ENCODE peak calls at places on chromosomes 16 and 17, in four cellular contexts. B is keratinocyte, Q is esophagus muscularis mucosa, Y is breast epithelium. O is an unnamed sample.

GRCh38 chr16:8094696-8095095 is 495.6 kb downstream of the TMEM114 start:
- DNase-seq in B (no peak), Q (no peak), Y (no peak), O (no peak)

GRCh38 chr17:27513849-27514248 is 57.6 kb downstream of the KSR1 start:
- DNase-seq in Q (no peak), B (no peak), Y (no peak), O (no peak)

GRCh38 chr17:9256944-9257629 is 235.8 kb downstream of the NTN1 start:
- DNase-seq in B (no peak), Q (no peak), Y (no peak), O (no peak)

GRCh38 chr17:65278050-65278819 is 141.1 kb downstream of the RGS9 start:
- DNase-seq in Y (no peak), Q (no peak), B (no peak), O (no peak)

GRCh38 chr16:84196727-84197486 is 6.0 kb downstream of the ADAD2 start:
- DNase-seq in Y (no peak), Q (no peak), B (no peak), O (no peak)

GRCh38 chr16:87583453-87584131 is 18.7 kb upstream of the JPH3 start:
- DNase-seq in Y (no peak), Q (no peak), B (no peak), O (no peak)

GRCh38 chr17:42422958-42423712 is at the start of gene CAVIN1:
- DNase-seq in Y (peak), B (peak), Q (peak), O (no peak)

GRCh38 chr16:1275791-1276579 is 20.1 kb downstream of the TPSD1 start:
- DNase-seq in B (no peak), Y (no peak), Q (no peak), O (no peak)

GRCh38 chr16:57106767-57107166 is 14.4 kb downstream of the CPNE2 start:
- DNase-seq in Y (no peak), Q (no peak), B (no peak), O (no peak)

GRCh38 chr16:7268182-7268581 is 64.5 kb upstream of the RBFOX1 start:
- DNase-seq in B (no peak), Y (no peak), Q (peak), O (no peak)

GRCh38 chr16:50741225-50741807 is 570 bp upstream of the CYLD start:
- DNase-seq in B (no peak), Q (peak), Y (no peak), O (no peak)

GRCh38 chr16:71709231-71709781 is 15.2 kb downstream of the PHLPP2 start:
- DNase-seq in Y (no peak), B (no peak), Q (no peak), O (peak)

GRCh38 chr16:49854227-49855203 is 1.4 kb downstream of the ZNF423 start:
- DNase-seq in Q (no peak), Y (no peak), B (no peak), O (no peak)

GRCh38 chr17:55641559-55642160 is 81.0 kb downstream of the TMEM100 start:
- DNase-seq in Q (no peak), B (peak), Y (peak), O (peak)

GRCh38 chr17:67615011-67615561 is 102.7 kb upstream of the NOL11 start:
- DNase-seq in Q (no peak), Y (no peak), B (no peak), O (no peak)

GRCh38 chr16:54031107-54031760 is 255.4 kb downstream of the IRX3 start:
- DNase-seq in Q (no peak), Y (no peak), B (no peak), O (no peak)

GRCh38 chr17:79865351-79866210 is 26.3 kb upstream of the CBX4 start:
- DNase-seq in B (no peak), Y (no peak), Q (no peak), O (no peak)

GRCh38 chr17:9242983-9243382 is 221.7 kb downstream of the NTN1 start:
- DNase-seq in B (no peak), Y (no peak), Q (no peak), O (no peak)

GRCh38 chr17:82962163-82962720 is 117.2 kb upstream of the METRNL start:
- DNase-seq in Q (no peak), B (no peak), Y (no peak), O (no peak)

GRCh38 chr16:30904114-30904780 is 7.8 kb downstream of the CTF1 start:
- DNase-seq in B (no peak), Y (no peak), Q (no peak), O (no peak)

GRCh38 chr16:22970191-22970845 is 156.4 kb downstream of the HS3ST2 start:
- DNase-seq in Q (peak), Y (no peak), B (no peak), O (no peak)

GRCh38 chr16:84823484-84823883 is 3.7 kb downstream of the CRISPLD2 start:
- DNase-seq in B (no peak), Q (no peak), Y (no peak), O (no peak)

GRCh38 chr17:50986989-50987660 is 121.0 kb upstream of the TOB1 start:
- DNase-seq in B (no peak), Y (no peak), Q (no peak), O (no peak)

GRCh38 chr17:44360826-44361225 is 2.8 kb downstream of the FAM171A2 start:
- DNase-seq in Q (no peak), Y (no peak), B (no peak), O (no peak)

GRCh38 chr17:7108981-7109380 is 5.6 kb downstream of the ASGR2 start:
- DNase-seq in Y (no peak), Q (no peak), B (no peak), O (no peak)

GRCh38 chr16:70378869-70379493 is 32.3 kb downstream of the DDX19A start:
- DNase-seq in Q (no peak), B (no peak), Y (no peak), O (no peak)

GRCh38 chr17:28369684-28370034 is 448 bp downstream of the VTN start:
- DNase-seq in Y (no peak), B (no peak), Q (no peak), O (no peak)

GRCh38 chr16:65662236-65662635 is 540.4 kb upstream of the CDH11 start:
- DNase-seq in B (no peak), Y (no peak), Q (no peak), O (no peak)

GRCh38 chr16:23948949-23949392 is 113.2 kb downstream of the PRKCB start:
- DNase-seq in Y (no peak), B (no peak), Q (no peak), O (no peak)

GRCh38 chr17:74394977-74395376 is 27.7 kb downstream of the GPR142 start:
- DNase-seq in Y (peak), B (no peak), Q (no peak), O (no peak)

GRCh38 chr17:35809855-35810461 is 674 bp downstream of the TAF15 start:
- DNase-seq in Q (no peak), B (no peak), Y (no peak), O (no peak)

GRCh38 chr16:56657555-56658430 is at the start of gene MT1F:
- DNase-seq in Y (peak), B (peak), Q (no peak), O (no peak)

GRCh38 chr16:81537721-81538561 is 93.3 kb downstream of the CMIP start:
- DNase-seq in B (no peak), Y (no peak), Q (no peak), O (no peak)

GRCh38 chr17:40557531-40558299 is 7.6 kb downstream of the CCR7 start:
- DNase-seq in Y (no peak), Q (peak), B (no peak), O (no peak)

GRCh38 chr17:56451629-56452028 is 141.9 kb upstream of the NOG start:
- DNase-seq in Q (no peak), B (no peak), Y (no peak), O (no peak)

GRCh38 chr17:6239237-6239798 is 169.1 kb downstream of the WSCD1 start:
- DNase-seq in Y (no peak), Q (no peak), B (no peak), O (no peak)

GRCh38 chr16:74603848-74604247 is 3.1 kb downstream of the GLG1 start:
- DNase-seq in B (no peak), Q (no peak), Y (no peak), O (no peak)

GRCh38 chr17:1150863-1151685 is 28.7 kb downstream of the ABR start:
- DNase-seq in B (no peak), Q (no peak), Y (no peak), O (no peak)

GRCh38 chr17:1146551-1147265 is 33.1 kb downstream of the ABR start:
- DNase-seq in Q (no peak), B (no peak), Y (no peak), O (no peak)

GRCh38 chr17:1147664-1148063 is 32.1 kb downstream of the ABR start:
- DNase-seq in Q (no peak), B (peak), Y (no peak), O (peak)

GRCh38 chr17:1153795-1154546 is 25.8 kb downstream of the ABR start:
- DNase-seq in Y (no peak), B (no peak), Q (no peak), O (no peak)

GRCh38 chr17:1149869-1150268 is 29.9 kb downstream of the ABR start:
- DNase-seq in Q (no peak), Y (no peak), B (no peak), O (no peak)
- H3K4me3 ChIP-seq in Q (no peak), Y (no peak), B (no peak), O (no peak)

GRCh38 chr17:19753661-19754463 is 5.8 kb upstream of the ALDH3A1 start:
- DNase-seq in Q (no peak), B (no peak), Y (peak), O (no peak)
- TF ChIP-seq CTCF in Q (peak), B (peak), Y (peak), O (peak)

GRCh38 chr16:48444574-48444973 is 59.4 kb upstream of the SIAH1 start:
- DNase-seq in Q (no peak), Y (no peak), B (peak), O (no peak)
- H3K4me3 ChIP-seq in Q (no peak), Y (no peak), B (no peak), O (no peak)

DNA sequence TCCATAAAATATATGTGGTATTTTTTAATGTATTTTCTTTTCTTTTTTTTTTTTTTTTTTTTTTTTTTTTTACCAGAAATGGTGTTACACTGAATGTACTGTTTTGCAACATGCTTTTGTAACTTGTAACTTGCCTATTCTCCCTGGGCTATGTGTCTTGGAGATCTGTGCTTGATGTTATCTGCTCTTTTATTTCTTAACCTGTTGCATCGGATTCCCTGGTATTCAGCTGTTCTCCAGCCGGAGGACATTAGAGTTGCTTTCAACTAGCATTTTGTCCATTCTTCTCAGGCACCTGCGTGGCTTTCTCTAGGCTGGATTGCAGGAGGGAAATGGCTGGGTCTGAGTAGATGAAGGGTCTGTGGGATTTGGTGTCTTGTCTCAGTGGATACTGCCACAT is 47.4 kb downstream of the KATNIP start:
- DNase-seq in Q (no peak), B (no peak), Y (no peak), O (no peak)
- TF ChIP-seq CTCF in Q (no peak), B (no peak), Y (no peak), O (no peak)

GRCh38 chr17:21512307-21513011 is 136.3 kb downstream of the KCNJ12 start:
- DNase-seq in Q (peak), Y (no peak), B (no peak), O (no peak)

GRCh38 chr17:21511368-21512195 is 135.4 kb downstream of the KCNJ12 start:
- DNase-seq in B (peak), Y (peak), Q (no peak), O (no peak)

GRCh38 chr17:21513012-21513570 is 136.9 kb downstream of the KCNJ12 start:
- DNase-seq in Y (peak), B (peak), Q (peak), O (no peak)

GRCh38 chr17:21505819-21506815 is 130.0 kb downstream of the KCNJ12 start:
- DNase-seq in Y (no peak), B (no peak), Q (no peak), O (no peak)

GRCh38 chr17:21510686-21511367 is 134.7 kb downstream of the KCNJ12 start:
- DNase-seq in B (no peak), Q (no peak), Y (no peak), O (no peak)
- H3K4me3 ChIP-seq in B (no peak), Q (peak), Y (peak), O (peak)

DNA sequence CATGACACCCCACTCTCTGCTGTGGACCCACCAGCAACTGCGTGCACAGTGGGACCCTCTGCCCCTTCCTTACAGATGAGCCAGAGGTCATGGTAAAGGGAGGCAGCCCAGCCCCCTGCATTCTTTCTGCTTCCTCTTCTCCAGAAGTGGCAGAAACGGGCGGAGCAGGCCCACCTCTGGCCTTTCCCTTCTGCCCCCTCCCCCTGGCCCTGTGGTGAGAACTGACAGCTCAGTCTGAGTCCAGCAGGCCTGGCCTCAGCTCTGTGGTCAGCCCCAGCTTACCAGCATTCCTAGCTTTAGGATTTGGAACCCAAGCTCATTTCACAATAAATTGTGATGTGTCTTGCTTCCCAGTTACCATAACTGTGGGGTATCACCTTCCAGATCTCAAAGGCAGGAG is 4.8 kb upstream of the ANKRD11 start:
- DNase-seq in Y (no peak), B (no peak), Q (no peak), O (no peak)
- TF ChIP-seq CTCF in Y (no peak), B (no peak), Q (no peak), O (no peak)

DNA sequence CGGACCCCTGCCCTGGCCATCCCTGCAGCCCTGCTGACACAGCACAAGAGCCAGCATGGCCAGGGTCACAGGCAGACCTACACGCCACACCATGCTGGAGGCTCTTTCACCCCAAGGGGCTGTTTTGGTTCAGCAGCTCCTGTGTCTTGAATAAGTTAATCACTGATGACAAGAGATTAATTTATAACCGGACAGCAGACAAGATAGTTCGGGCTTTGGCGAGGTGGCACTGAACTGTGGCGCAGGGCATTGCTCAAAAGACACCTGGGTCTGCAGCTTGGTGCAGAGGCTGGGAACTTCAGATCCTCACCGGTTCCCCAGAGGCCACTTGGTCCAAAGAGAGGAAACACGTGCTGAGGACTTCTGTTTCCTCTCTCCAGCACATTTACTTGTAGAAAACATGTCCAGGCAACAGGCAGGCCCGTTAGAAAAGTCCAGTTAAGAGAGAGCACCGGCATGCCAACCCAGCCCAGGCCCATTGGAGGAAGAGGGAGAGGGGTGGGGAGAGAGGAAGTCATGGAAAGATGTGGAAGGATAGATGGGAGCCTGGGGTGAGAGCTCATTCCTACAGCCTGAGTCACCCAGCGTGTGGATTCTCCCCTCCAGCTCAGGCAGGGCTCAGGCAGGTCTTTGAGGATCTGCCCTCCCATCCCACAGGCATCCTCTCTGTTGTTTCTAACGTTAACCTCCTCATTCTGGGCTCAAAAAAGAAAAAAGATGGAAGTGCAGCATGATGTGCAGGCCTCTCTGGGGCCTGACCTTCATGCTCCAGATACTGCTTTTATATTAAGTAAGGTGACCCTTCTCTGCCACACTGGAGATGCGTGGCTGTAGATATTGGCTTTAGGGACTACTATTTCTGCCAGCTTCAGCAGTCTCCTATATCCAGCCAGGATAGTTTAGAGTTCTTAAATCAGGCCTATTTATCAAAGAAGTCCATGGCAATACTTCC is 80.0 kb upstream of the HNF1B start:
- DNase-seq in Q (no peak), B (peak), Y (no peak), O (peak)
- H3K4me3 ChIP-seq in Q (no peak), B (no peak), Y (no peak), O (no peak)